ENCODE peak calls at places on chromosome 20, in four cellular contexts. G is A549, S is left lung, V is mucosa of gallbladder. U is an unnamed sample.

GRCh38 chr20:17859616-17860232 is 108.9 kb downstream of the SNX5 start:
- DNase-seq in G (no peak), S (peak), V (no peak), U (no peak)

GRCh38 chr20:668050-668449 is 7.6 kb downstream of the SCRT2 start:
- DNase-seq in G (no peak), S (no peak), V (no peak), U (no peak)

GRCh38 chr20:48634641-48635040 is 193.2 kb downstream of the PREX1 start:
- DNase-seq in G (no peak), S (peak), V (no peak), U (no peak)

GRCh38 chr20:45010399-45010828 is 44.1 kb downstream of the STK4 start:
- DNase-seq in G (no peak), S (no peak), V (no peak), U (no peak)

GRCh38 chr20:34791289-34792020 is 34.0 kb downstream of the NCOA6 start:
- DNase-seq in G (no peak), S (no peak), V (no peak), U (no peak)

GRCh38 chr20:36214684-36215256 is 21.5 kb upstream of the AAR2 start:
- DNase-seq in G (peak), S (no peak), V (no peak), U (no peak)

GRCh38 chr20:63567382-63568169 is 6.5 kb downstream of the HELZ2 start:
- DNase-seq in G (no peak), S (peak), V (peak), U (no peak)

GRCh38 chr20:33893314-33893713 is 82.2 kb downstream of the CHMP4B start:
- DNase-seq in G (no peak), S (no peak), V (no peak), U (no peak)

GRCh38 chr20:59048681-59049030 is 6.1 kb upstream of the PRELID3B start:
- DNase-seq in G (no peak), S (no peak), V (no peak), U (no peak)

GRCh38 chr20:1489328-1489727 is 1.9 kb downstream of the SIRPB2 start:
- DNase-seq in G (no peak), S (no peak), V (no peak), U (no peak)

GRCh38 chr20:46051556-46052323 is 22.7 kb downstream of the SLC12A5 start:
- DNase-seq in G (peak), S (peak), V (no peak), U (no peak)

GRCh38 chr20:38138086-38138777 is 26.8 kb downstream of the TGM2 start:
- DNase-seq in G (no peak), S (peak), V (no peak), U (no peak)

GRCh38 chr20:63891061-63892002 is 3.6 kb upstream of the DNAJC5 start:
- DNase-seq in G (no peak), S (no peak), V (no peak), U (no peak)

GRCh38 chr20:38230957-38231785 is 29.4 kb downstream of the KIAA1755 start:
- DNase-seq in G (no peak), S (no peak), V (no peak), U (no peak)

GRCh38 chr20:50388733-50389436 is 121.3 kb upstream of the PTPN1 start:
- DNase-seq in G (no peak), S (no peak), V (no peak), U (no peak)

GRCh38 chr20:38134427-38135281 is 30.4 kb downstream of the TGM2 start:
- DNase-seq in G (no peak), S (no peak), V (no peak), U (no peak)

GRCh38 chr20:13492001-13492480 is 146.7 kb downstream of the TASP1 start:
- DNase-seq in G (peak), S (no peak), V (no peak), U (no peak)

GRCh38 chr20:51529027-51529749 is 13.3 kb downstream of the NFATC2 start:
- DNase-seq in G (no peak), S (no peak), V (no peak), U (no peak)

GRCh38 chr20:40513010-40513409 is 176.0 kb downstream of the MAFB start:
- DNase-seq in G (no peak), S (no peak), V (no peak), U (no peak)

GRCh38 chr20:49385471-49385870 is 97.0 kb downstream of the KCNB1 start:
- DNase-seq in G (no peak), S (no peak), V (no peak), U (peak)

GRCh38 chr20:61251529-61252393 is at the start of gene CDH4:
- DNase-seq in G (peak), S (no peak), V (no peak), U (no peak)

GRCh38 chr20:1934162-1934561 is 39.0 kb downstream of the SIRPA start:
- DNase-seq in G (no peak), S (no peak), V (no peak), U (no peak)

GRCh38 chr20:32960849-32961731 is 43.1 kb downstream of the SUN5 start:
- DNase-seq in G (no peak), S (peak), V (no peak), U (no peak)

GRCh38 chr20:19427913-19428800 is 215.7 kb downstream of the SLC24A3 start:
- DNase-seq in G (no peak), S (no peak), V (no peak), U (no peak)

U was measured in HCT116.